ENCODE peak calls at places on chromosomes 5 and 9, in nine cellular contexts. B is ovary, R is H9, T is endothelial cell, A is cardiac muscle cell, S is pancreas, E is lower lobe of right lung, C is psoas muscle, Z is fibroblast of lung. Q is an unnamed sample.

GRCh38 chr5:123610665-123611406 is 98.9 kb downstream of the CSNK1G3 start:
- DNase-seq in R (no peak), B (no peak), T (peak; percentile 30), S (no peak), A (peak; percentile 62), E (no peak), Z (peak; percentile 60), C (no peak), Q (no peak)

GRCh38 chr5:33277061-33277460 is 163.7 kb upstream of the TARS1 start:
- DNase-seq in C (no peak), T (no peak), Z (no peak), E (no peak), A (no peak), R (no peak), S (no peak), B (no peak), Q (no peak)

GRCh38 chr9:112755059-112755458 is 4.5 kb downstream of the SNX30 start:
- DNase-seq in C (no peak), Z (no peak), R (no peak), E (no peak), B (no peak), A (no peak), S (no peak), T (no peak), Q (no peak)

GRCh38 chr9:87167616-87168015 is 220.3 kb upstream of the GAS1 start:
- DNase-seq in B (no peak), S (no peak), A (no peak), R (no peak), C (no peak), Z (no peak), E (no peak), T (no peak), Q (no peak)

GRCh38 chr5:181188700-181189362 is 16.2 kb downstream of the TRIM7 start:
- DNase-seq in S (peak; percentile 63), R (peak; percentile 82), E (peak; percentile 66), B (peak; percentile 80), T (peak; percentile 77), C (peak; percentile 57), Z (peak; percentile 70), A (peak; percentile 68), Q (peak; percentile 68)

GRCh38 chr5:104189909-104190308 is 627.3 kb upstream of the NUDT12 start:
- DNase-seq in B (no peak), T (no peak), C (no peak), R (no peak), E (no peak), Z (peak; percentile 86), S (no peak), A (no peak), Q (no peak)

GRCh38 chr9:34555002-34555348 is 32.2 kb upstream of the ENHO start:
- DNase-seq in R (no peak), T (no peak), C (peak; percentile 44), A (peak; percentile 49), E (no peak), S (no peak), Z (peak; percentile 13), B (no peak), Q (peak; percentile 84)

GRCh38 chr5:126872558-126873349 is 95.8 kb downstream of the LMNB1 start:
- DNase-seq in A (no peak), Z (no peak), R (no peak), B (peak; percentile 64), C (no peak), S (no peak), T (no peak), E (no peak), Q (no peak)

GRCh38 chr5:5071554-5071953 is 68.6 kb upstream of the ADAMTS16 start:
- DNase-seq in S (no peak), T (no peak), B (no peak), A (peak; percentile 12), C (no peak), E (no peak), R (no peak), Z (no peak), Q (no peak)

GRCh38 chr9:14198049-14198448 is 115.9 kb downstream of the NFIB start:
- DNase-seq in A (no peak), E (no peak), S (no peak), C (no peak), Z (peak; percentile 57), T (no peak), R (no peak), B (no peak), Q (no peak)

GRCh38 chr5:107557051-107557658 is 113.6 kb downstream of the EFNA5 start:
- DNase-seq in R (peak; percentile 71), E (peak; percentile 52), T (no peak), C (peak; percentile 30), B (no peak), Z (peak; percentile 59), S (no peak), A (peak; percentile 80), Q (peak; percentile 27)

GRCh38 chr9:124478014-124478753 is 27.9 kb downstream of the ADGRD2 start:
- DNase-seq in C (no peak), B (no peak), A (peak; percentile 43), S (no peak), E (no peak), T (no peak), Z (no peak), R (peak; percentile 51), Q (peak; percentile 54)

GRCh38 chr5:71697967-71698366 is 21.1 kb upstream of the CARTPT start:
- DNase-seq in B (no peak), T (no peak), E (no peak), S (no peak), C (no peak), R (peak; percentile 86), A (no peak), Z (no peak), Q (peak; percentile 24)

GRCh38 chr9:77708416-77708815 is 60.3 kb upstream of the GNA14 start:
- DNase-seq in R (no peak), B (no peak), T (no peak), E (no peak), A (no peak), C (no peak), Z (peak; percentile 87), S (no peak), Q (no peak)

GRCh38 chr9:77710276-77710675 is 62.2 kb upstream of the GNA14 start:
- DNase-seq in S (no peak), A (no peak), E (no peak), R (no peak), B (no peak), T (no peak), Z (no peak), C (no peak), Q (no peak)

GRCh38 chr9:77712533-77713130 is 64.5 kb upstream of the GNA14 start:
- DNase-seq in S (no peak), E (no peak), C (no peak), B (peak; percentile 32), T (no peak), A (no peak), Z (peak; percentile 98), R (no peak), Q (no peak)

GRCh38 chr9:77710965-77711657 is 63.0 kb upstream of the GNA14 start:
- DNase-seq in R (no peak), A (no peak), Z (no peak), T (no peak), B (no peak), E (no peak), S (no peak), C (no peak), Q (no peak)

DNA sequence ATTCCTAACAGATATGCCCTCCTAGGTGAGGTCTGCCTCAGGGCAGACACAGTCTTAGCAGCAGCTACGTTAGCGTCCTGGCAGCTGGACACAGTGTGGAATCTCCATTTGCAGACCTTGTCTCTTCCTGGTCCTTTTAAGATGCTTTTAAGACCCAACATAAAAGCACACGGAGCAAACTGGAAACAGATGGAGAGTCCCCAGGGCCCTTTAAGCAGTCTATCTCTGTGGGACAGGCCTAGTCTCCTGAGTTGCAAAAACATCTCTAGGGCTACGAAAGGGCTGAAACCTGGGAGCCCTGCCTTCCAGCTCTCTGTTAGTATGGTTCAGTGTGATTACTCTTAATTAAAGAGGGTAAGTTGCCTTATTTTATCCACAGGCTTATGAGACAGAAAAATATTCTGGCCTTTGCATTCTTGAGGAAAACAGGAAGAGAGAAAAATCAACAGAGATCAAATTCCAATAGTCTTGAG is 66.0 kb upstream of the GNA14 start:
- DNase-seq in S (no peak), Z (peak; percentile 63), R (no peak), T (no peak), A (no peak), B (no peak), E (no peak), C (no peak), Q (peak; percentile 56)
- TF ChIP-seq CTCF in S (no peak), Z (no peak), R (no peak), T (no peak), A (no peak), B (no peak), E (no peak), C (no peak), Q (no peak)

DNA sequence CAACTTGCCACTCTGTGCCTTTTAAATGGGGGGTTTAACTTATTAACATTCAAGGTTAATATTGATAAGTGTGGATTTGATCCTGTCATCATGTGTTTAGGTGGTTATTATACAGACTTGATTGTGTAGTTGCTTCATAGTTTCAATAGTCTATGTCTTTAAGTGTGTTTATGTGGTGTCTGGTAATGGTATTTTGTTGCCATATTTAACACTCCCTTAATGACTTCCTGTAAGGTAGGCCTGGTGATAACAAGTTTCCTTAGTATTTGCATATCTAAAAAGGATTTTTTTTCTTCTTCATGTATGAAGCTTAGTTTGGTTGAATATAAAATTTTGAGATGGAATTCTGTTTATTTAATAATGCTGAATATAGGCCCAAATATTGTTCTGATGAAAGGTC is 506.0 kb upstream of the ZNF462 start:
- DNase-seq in T (no peak), R (no peak), C (no peak), B (no peak), A (no peak), S (no peak), E (no peak), Z (no peak), Q (no peak)
- TF ChIP-seq CTCF in T (no peak), R (no peak), C (no peak), B (no peak), A (no peak), S (no peak), E (no peak), Z (no peak), Q (no peak)

DNA sequence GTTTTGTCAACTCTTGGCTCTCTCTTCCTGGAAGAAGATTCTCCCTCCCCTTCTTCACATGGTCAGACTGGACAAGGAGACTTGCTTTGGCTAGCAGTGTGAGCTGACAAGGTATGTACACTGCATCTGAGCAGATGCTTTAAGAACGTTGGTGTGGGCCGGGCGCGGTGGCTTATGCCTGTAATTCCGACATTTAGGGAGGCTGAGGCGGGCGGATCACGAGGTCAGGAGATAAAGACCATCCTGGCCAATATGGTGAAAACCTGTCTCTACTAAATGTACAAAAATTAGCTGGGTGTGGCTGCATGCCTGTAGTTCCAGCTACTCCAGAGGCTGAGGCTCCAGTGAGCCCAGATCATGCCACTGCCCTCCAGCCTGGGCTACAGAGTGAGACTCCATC is 26.4 kb upstream of the SEMA5A start:
- DNase-seq in E (no peak), R (no peak), S (no peak), Z (no peak), A (no peak), C (no peak), B (no peak), T (no peak), Q (no peak)
- TF ChIP-seq CTCF in E (no peak), R (no peak), S (no peak), Z (no peak), A (no peak), C (no peak), B (no peak), T (no peak), Q (no peak)

DNA sequence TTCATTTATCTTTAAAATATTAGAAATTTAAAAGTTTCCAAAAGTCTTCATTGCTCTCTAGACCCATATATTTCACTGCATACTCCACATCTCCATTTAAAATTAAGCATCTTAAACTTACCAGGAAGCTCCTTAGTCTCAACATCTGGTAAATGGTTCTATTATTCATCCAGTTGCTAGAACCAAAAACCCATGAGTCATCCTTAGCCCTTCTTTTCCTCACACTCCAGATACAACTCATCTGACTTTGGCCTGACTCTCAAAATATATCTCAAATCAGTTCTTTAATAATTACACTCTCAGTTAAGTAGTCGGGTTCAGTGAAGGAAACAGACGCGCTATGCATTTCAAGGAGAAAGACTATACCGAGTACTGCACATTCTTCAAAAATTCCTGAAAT is 110.2 kb upstream of the COX7C start:
- DNase-seq in Z (no peak), R (no peak), S (no peak), B (no peak), C (no peak), T (no peak), A (no peak), E (no peak), Q (no peak)
- TF ChIP-seq CTCF in Z (no peak), R (no peak), S (no peak), B (no peak), C (no peak), T (no peak), A (no peak), E (no peak), Q (no peak)